ENCODE peak calls at places on chromosome 5, in ten cellular contexts. C is Karpas-422, Q is cardiac muscle cell, B is kidney epithelial cell, J is GM12865, X is bronchial epithelial cell, S is right cardiac atrium, L is transverse colon, Z is right lobe of liver, O is GM23248. F is an unnamed sample.

GRCh38 chr5:38463634-38464521 is 92.6 kb downstream of the LIFR start:
- DNase-seq in J (no peak), Z (no peak), O (peak), S (no peak), X (peak), L (no peak), C (no peak), Q (peak), B (peak), F (no peak)

GRCh38 chr5:80172067-80172690 is 83.7 kb downstream of the SERINC5 start:
- DNase-seq in Z (no peak), O (no peak), L (no peak), X (no peak), C (no peak), B (no peak), Q (peak), J (no peak), S (no peak), F (no peak)

GRCh38 chr5:174154559-174154958 is 109.1 kb downstream of the NSG2 start:
- DNase-seq in L (no peak), Z (no peak), B (no peak), C (no peak), X (no peak), O (no peak), J (no peak), Q (no peak), S (no peak), F (no peak)

GRCh38 chr5:157918811-157919742 is 60.1 kb upstream of the CLINT1 start:
- DNase-seq in Q (no peak), X (peak), O (peak), C (no peak), B (no peak), Z (no peak), J (no peak), L (peak), S (no peak), F (peak)

GRCh38 chr5:178287791-178288105 is 55.1 kb upstream of the PHYKPL start:
- DNase-seq in O (no peak), X (no peak), J (no peak), Q (peak), C (no peak), L (no peak), Z (no peak), S (no peak), B (no peak), F (no peak)

GRCh38 chr5:160133918-160134304 is 14.7 kb upstream of the PWWP2A start:
- DNase-seq in L (no peak), S (no peak), B (no peak), J (no peak), C (no peak), O (no peak), Z (no peak), X (no peak), Q (no peak), F (no peak)

GRCh38 chr5:136769093-136769492 is 403.7 kb upstream of the TRPC7 start:
- DNase-seq in J (peak), O (no peak), Z (no peak), X (no peak), Q (no peak), L (no peak), S (no peak), B (no peak), C (no peak), F (no peak)

GRCh38 chr5:54917323-54917722 is 68.1 kb downstream of the ESM1 start:
- DNase-seq in J (no peak), Q (no peak), L (no peak), B (no peak), S (no peak), O (no peak), C (no peak), X (no peak), Z (no peak), F (no peak)

GRCh38 chr5:125326114-125326513 is 579.7 kb upstream of the ZNF608 start:
- DNase-seq in C (no peak), L (peak), X (peak), O (peak), B (peak), S (no peak), Z (no peak), Q (peak), J (no peak), F (no peak)

GRCh38 chr5:138635268-138635667 is 60.1 kb upstream of the HSPA9 start:
- DNase-seq in C (no peak), S (no peak), L (no peak), O (peak), Q (peak), X (peak), Z (no peak), B (no peak), J (no peak), F (no peak)

GRCh38 chr5:147168578-147169327 is 66.1 kb upstream of the STK32A start:
- DNase-seq in O (peak), X (peak), J (no peak), B (no peak), Q (peak), C (no peak), S (no peak), L (no peak), Z (no peak), F (no peak)

GRCh38 chr5:39020465-39020864 is 53.7 kb downstream of the RICTOR start:
- DNase-seq in Z (no peak), L (no peak), B (no peak), C (no peak), Q (peak), S (no peak), O (no peak), J (no peak), X (no peak), F (no peak)

GRCh38 chr5:135608361-135608760 is 29.6 kb upstream of the CXCL14 start:
- DNase-seq in B (no peak), J (no peak), S (no peak), L (no peak), X (peak), O (no peak), Z (no peak), C (no peak), Q (no peak), F (no peak)

GRCh38 chr5:159951387-159951786 is 35.1 kb downstream of the ADRA1B start:
- DNase-seq in O (no peak), X (no peak), S (no peak), Q (peak), Z (no peak), L (no peak), J (peak), C (peak), B (no peak), F (peak)

GRCh38 chr5:122473138-122473843 is 161.3 kb downstream of the SNCAIP start:
- DNase-seq in C (no peak), Q (peak), L (no peak), X (no peak), S (no peak), O (no peak), B (no peak), J (no peak), Z (no peak), F (no peak)

GRCh38 chr5:157612071-157612476 is 36.5 kb upstream of the ADAM19 start:
- DNase-seq in X (peak), Z (no peak), Q (no peak), L (no peak), B (no peak), J (peak), S (no peak), O (no peak), C (no peak), F (no peak)

DNA sequence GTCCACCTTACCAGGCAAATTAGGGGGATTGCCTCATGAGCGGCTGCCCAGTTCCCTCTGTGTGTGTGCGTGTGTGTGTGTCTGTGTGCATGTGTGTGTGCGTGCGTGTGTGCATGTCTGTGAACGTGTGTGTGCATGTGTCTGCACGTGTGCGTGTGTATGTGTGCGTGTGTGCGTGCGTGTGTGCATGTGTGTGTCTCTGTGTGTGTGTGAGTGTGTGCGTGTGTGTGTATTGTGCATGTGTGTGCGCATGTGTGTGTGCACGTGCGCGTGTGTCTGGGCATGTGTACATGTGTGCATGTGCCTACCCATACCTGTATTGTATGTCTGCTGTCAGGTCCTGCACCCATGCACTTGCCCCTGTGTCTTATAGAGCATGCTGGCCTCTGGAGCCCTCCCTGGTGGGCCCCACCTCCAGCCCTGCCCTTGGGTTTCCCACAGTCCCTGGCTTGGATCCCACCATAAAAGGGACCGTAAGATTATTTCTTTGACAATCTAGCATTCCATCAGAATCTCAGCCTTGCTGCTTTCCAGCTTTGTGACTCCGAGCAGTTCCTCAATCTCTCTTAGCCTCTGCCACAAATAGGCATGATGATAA is 9.3 kb downstream of the PSD2 start:
- DNase-seq in L (no peak), B (no peak), C (no peak), O (no peak), X (no peak), S (no peak), Q (no peak), J (no peak), Z (no peak), F (no peak)
- H3K4me3 ChIP-seq in L (no peak), B (no peak), C (no peak), O (no peak), X (no peak), S (no peak), Q (no peak), J (no peak), Z (no peak), F (no peak)

GRCh38 chr5:132828846-132829494 is 1.5 kb downstream of the SHROOM1 start:
- DNase-seq in Z (no peak), B (no peak), L (no peak), X (no peak), Q (no peak), O (no peak), J (no peak), C (no peak), S (no peak), F (no peak)

GRCh38 chr5:132832612-132833011 is 2.2 kb upstream of the SHROOM1 start:
- DNase-seq in Q (no peak), L (no peak), J (no peak), B (no peak), O (no peak), C (no peak), X (no peak), Z (no peak), S (no peak), F (no peak)

GRCh38 chr5:132830436-132831094 is at the start of gene SHROOM1:
- DNase-seq in S (peak), L (peak), O (peak), B (no peak), Q (peak), C (peak), Z (peak), X (no peak), J (peak), F (no peak)

GRCh38 chr5:132829742-132830435 is 558 bp downstream of the SHROOM1 start:
- DNase-seq in J (peak), C (peak), S (peak), B (no peak), O (peak), Q (peak), Z (peak), X (peak), L (peak), F (peak)

GRCh38 chr5:132831095-132831860 is 831 bp upstream of the SHROOM1 start:
- DNase-seq in Z (no peak), C (no peak), J (no peak), L (peak), Q (no peak), S (no peak), B (no peak), X (no peak), O (no peak), F (no peak)
- H3K4me3 ChIP-seq in Z (peak), C (peak), J (peak), L (peak), Q (no peak), S (peak), B (no peak), X (peak), O (peak), F (no peak)

GRCh38 chr5:142316681-142317080 is 8.1 kb downstream of the SPRY4 start:
- DNase-seq in X (no peak), C (no peak), Z (no peak), L (no peak), S (no peak), J (no peak), B (no peak), O (no peak), Q (no peak), F (no peak)
- H3K4me3 ChIP-seq in X (no peak), C (no peak), Z (no peak), L (no peak), S (no peak), J (no peak), B (no peak), O (no peak), Q (no peak), F (no peak)

GRCh38 chr5:141877478-141878185 is 578 bp downstream of the PCDH1 start:
- DNase-seq in S (peak), C (no peak), O (peak), X (no peak), Q (no peak), Z (peak), B (no peak), J (no peak), L (peak), F (no peak)

GRCh38 chr5:141878186-141878770 is at the start of gene PCDH1:
- DNase-seq in O (peak), C (no peak), X (no peak), B (no peak), Z (peak), L (peak), Q (peak), S (peak), J (no peak), F (no peak)

GRCh38 chr5:141880961-141881801 is 3.0 kb upstream of the PCDH1 start:
- DNase-seq in J (peak), L (no peak), B (no peak), C (no peak), O (peak), Z (peak), Q (no peak), S (peak), X (peak), F (no peak)

GRCh38 chr5:141879941-141880738 is 1.9 kb upstream of the PCDH1 start:
- DNase-seq in X (no peak), S (peak), L (no peak), C (no peak), Z (peak), O (no peak), J (no peak), Q (no peak), B (no peak), F (no peak)

DNA sequence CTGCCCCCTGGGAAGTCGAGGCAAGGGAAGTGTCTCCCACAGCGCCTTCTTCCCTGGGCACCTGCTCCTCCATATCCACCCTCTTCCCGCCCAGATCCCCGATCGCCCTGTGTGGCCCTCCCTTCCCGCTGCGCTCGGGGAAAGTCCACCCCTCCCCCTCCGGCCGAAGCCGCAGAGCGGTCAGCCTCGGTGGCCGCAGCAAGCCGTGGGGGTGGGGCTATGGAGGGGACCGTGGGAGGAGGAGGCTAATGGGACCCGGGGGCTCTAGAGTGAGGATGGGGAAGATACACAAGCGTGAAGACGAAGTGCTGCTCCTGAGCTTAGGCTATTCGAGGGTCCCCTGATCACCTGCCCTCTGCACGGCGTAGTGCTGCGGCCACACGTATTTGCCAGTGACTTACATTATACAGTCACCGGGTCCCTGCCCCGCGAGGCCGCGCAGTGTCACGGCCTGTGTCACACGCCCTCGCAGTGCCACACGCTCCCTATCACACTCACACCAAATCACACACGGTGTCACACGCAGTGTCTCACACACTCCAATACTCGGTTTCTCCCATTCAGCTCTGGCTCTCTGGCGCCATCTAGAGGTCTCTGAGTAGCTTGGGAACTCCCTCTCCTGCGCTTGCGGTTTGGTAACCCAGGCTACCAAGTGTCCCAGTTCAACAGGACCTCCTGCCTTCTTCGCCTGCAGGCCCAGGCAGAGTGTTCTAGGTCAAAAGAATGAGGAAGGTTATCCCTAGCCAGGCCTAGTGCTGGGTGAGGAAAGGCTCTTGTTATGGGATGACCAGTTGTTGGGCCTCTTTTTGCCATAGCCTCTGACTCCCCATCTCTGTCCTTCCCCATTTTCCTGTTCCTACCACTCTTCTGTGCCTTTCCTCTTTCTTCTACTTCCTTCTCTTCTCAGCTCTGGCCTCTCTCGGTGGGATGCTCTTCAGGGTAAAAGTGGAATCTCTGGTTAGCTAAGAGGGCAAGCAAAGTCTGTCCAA is 855 bp upstream of the PCDH1 start:
- DNase-seq in Q (peak), L (peak), Z (peak), C (peak), X (peak), S (peak), O (peak), B (peak), J (peak), F (peak)
- H3K4me3 ChIP-seq in Q (peak), L (peak), Z (peak), C (no peak), X (peak), S (peak), O (peak), B (peak), J (no peak), F (no peak)

DNA sequence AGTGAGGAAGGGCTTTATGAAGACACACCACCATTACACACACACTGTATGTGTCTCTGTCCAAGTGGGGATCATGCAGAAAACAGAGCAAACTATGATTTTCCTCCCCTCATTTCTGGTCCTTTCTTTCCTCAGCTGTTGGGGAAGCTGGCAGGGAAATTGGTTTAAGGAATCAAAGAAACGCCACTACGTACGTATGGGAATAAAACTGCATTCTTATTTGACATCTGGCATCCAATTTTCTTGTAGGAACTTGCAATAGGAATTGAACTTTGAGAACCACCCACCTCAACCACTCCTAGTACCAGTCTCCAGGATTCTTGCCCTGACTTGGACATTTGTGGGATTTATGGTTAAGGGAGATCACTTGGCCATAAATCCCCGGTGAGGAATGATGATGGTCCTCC is 125.8 kb downstream of the PDE4D start:
- DNase-seq in Q (peak), L (no peak), O (no peak), B (no peak), X (peak), Z (no peak), J (no peak), C (no peak), S (no peak), F (no peak)
- H3K4me3 ChIP-seq in Q (peak), L (peak), O (peak), B (peak), X (peak), Z (peak), J (peak), C (no peak), S (peak), F (no peak)

GRCh38 chr5:33043598-33043997 is 332.5 kb downstream of the NPR3 start:
- DNase-seq in Z (no peak), O (no peak), X (peak), Q (no peak), B (no peak), C (no peak), S (no peak), J (no peak), L (no peak), F (no peak)

GRCh38 chr5:33046091-33046490 is 335.0 kb downstream of the NPR3 start:
- DNase-seq in S (no peak), L (no peak), C (no peak), X (no peak), Z (no peak), Q (no peak), J (no peak), B (no peak), O (peak), F (no peak)

GRCh38 chr5:33049845-33050244 is 338.7 kb downstream of the NPR3 start:
- DNase-seq in L (no peak), C (no peak), X (peak), J (no peak), B (peak), Z (no peak), S (no peak), Q (peak), O (peak), F (no peak)

GRCh38 chr5:33048315-33048714 is 337.2 kb downstream of the NPR3 start:
- DNase-seq in X (no peak), B (no peak), Q (no peak), O (no peak), L (no peak), J (no peak), S (no peak), C (no peak), Z (no peak), F (no peak)

DNA sequence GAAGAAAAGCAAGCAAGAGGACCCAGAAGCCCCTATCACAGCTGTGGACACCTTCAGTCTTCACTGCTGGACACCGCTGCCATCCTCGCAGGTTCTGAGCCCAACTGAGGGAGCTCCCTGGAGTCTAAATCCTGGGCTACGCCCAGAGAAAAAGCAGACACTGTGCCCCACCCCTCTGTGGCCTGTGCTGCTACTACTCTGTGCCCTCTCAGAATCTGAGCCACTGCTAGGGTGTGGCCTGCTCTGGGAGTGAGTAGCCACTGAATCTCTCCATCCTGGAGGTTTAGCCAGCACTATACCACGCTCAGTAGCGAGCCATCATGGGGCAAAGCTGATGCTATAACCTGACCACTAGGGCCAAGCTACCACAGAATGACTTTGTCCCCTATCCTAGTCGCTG is 338.2 kb downstream of the NPR3 start:
- DNase-seq in J (no peak), S (no peak), O (peak), L (no peak), X (peak), Z (no peak), B (no peak), Q (no peak), C (no peak), F (no peak)
- H3K4me3 ChIP-seq in J (no peak), S (no peak), O (no peak), L (no peak), X (no peak), Z (no peak), B (no peak), Q (no peak), C (no peak), F (no peak)